ENCODE peak calls at places on chromosomes 13 and 19, in five cellular contexts. R is A549, K is H1, V is HepG2, W is K562. L is an unnamed sample.

GRCh38 chr13:23440821-23441608 is 7.5 kb upstream of the SACS start:
- DNase-seq in R (peak), K (no peak), V (no peak), W (no peak), L (peak)

GRCh38 chr19:14187586-14187985 is 18.4 kb downstream of the ADGRL1 start:
- DNase-seq in R (no peak), K (no peak), V (no peak), W (peak), L (no peak)

GRCh38 chr13:109315481-109315880 is 470.9 kb downstream of the IRS2 start:
- DNase-seq in R (no peak), K (no peak), V (no peak), W (no peak), L (no peak)

GRCh38 chr19:51258165-51258564 is 7.3 kb downstream of the SIGLECL1 start:
- DNase-seq in R (no peak), K (no peak), V (no peak), W (no peak), L (no peak)

GRCh38 chr13:64078480-64078936 is 2662.9 kb upstream of the PCDH20 start:
- DNase-seq in R (no peak), K (no peak), V (peak), W (no peak), L (no peak)

GRCh38 chr13:113926301-113926761 is 47.5 kb downstream of the C13orf46 start:
- DNase-seq in R (no peak), K (no peak), V (no peak), W (no peak), L (peak)

GRCh38 chr13:27139565-27139964 is 32.0 kb downstream of the USP12 start:
- DNase-seq in R (no peak), K (no peak), V (no peak), W (no peak), L (no peak)

GRCh38 chr13:76882431-76882830 is 3.8 kb downstream of the KCTD12 start:
- DNase-seq in R (no peak), K (no peak), V (no peak), W (no peak), L (no peak)

GRCh38 chr13:32165791-32166190 is 134.2 kb downstream of the FRY start:
- DNase-seq in R (no peak), K (no peak), V (no peak), W (no peak), L (no peak)

GRCh38 chr19:13938361-13939027 is at the start of gene PODNL1:
- DNase-seq in R (no peak), K (no peak), V (no peak), W (no peak), L (peak)

GRCh38 chr19:7625763-7626372 is 3.5 kb downstream of the XAB2 start:
- DNase-seq in R (no peak), K (no peak), V (no peak), W (no peak), L (no peak)

GRCh38 chr19:13260883-13261653 is 110.9 kb downstream of the IER2 start:
- DNase-seq in R (peak), K (no peak), V (no peak), W (peak), L (peak)

DNA sequence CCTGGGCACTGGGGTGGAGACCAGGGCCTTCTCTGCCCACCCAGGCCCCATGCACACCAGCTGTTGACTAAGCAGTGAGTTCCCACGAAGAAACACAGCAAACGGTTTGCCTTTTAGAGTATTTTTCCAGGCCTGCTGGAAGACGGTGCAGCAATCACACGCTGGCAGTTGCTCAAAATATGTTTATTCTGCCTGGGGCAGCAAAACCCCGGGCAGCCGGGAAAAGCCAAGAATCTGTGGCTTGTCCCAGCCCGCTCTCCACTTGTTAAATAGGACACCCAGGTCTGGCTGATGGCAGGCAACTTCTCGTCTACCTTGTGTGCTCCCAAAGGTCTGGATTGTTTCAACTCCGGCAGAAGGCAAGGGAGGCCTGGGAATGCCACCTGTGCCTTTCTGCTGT is 40.8 kb downstream of the GGACT start:
- DNase-seq in R (no peak), K (no peak), V (no peak), W (no peak), L (no peak)
- TF ChIP-seq MAFK in R (no peak), K (no peak), V (no peak), W (no peak), L (no peak)

GRCh38 chr19:17946965-17947784 is 14.4 kb downstream of the CCDC124 start:
- DNase-seq in R (peak), K (no peak), V (peak), W (no peak), L (no peak)

GRCh38 chr19:17943284-17944221 is 10.7 kb downstream of the CCDC124 start:
- DNase-seq in R (no peak), K (no peak), V (no peak), W (peak), L (no peak)

GRCh38 chr19:17942582-17943283 is 9.9 kb downstream of the CCDC124 start:
- DNase-seq in R (no peak), K (no peak), V (no peak), W (peak), L (no peak)

GRCh38 chr19:17942181-17942580 is 9.4 kb downstream of the CCDC124 start:
- DNase-seq in R (no peak), K (no peak), V (no peak), W (no peak), L (no peak)

GRCh38 chr19:17944301-17944700 is 11.5 kb downstream of the CCDC124 start:
- DNase-seq in R (no peak), K (no peak), V (no peak), W (no peak), L (peak)
- TF ChIP-seq MAFK in R (no peak), K (no peak), V (no peak), W (no peak), L (no peak)

DNA sequence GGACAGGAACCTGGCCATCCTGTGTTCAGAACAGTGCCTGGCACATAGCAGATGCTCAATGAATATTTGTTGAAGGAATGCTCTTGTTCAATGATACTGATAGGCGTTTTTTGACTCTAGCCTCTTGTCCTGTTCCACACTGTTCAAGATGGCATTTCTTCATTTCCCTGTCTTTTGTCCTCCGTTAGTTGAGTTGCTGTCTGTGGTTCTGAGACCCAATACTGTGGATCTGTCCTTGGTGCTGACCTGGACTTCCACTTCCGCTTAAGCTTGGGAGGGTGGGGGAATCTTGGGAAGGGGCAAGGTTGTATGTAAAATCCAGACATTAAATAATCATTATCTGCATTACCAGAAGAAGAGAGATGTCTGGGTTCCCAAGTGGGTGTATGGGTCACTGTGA is 8.3 kb upstream of the KCNN4 start:
- DNase-seq in R (peak), K (no peak), V (no peak), W (no peak), L (peak)
- TF ChIP-seq MAFK in R (no peak), K (no peak), V (no peak), W (no peak), L (no peak)

GRCh38 chr13:42492372-42492920 is 81.5 kb upstream of the TNFSF11 start:
- DNase-seq in R (no peak), K (no peak), V (no peak), W (no peak), L (no peak)

GRCh38 chr13:42497798-42498197 is 76.2 kb upstream of the TNFSF11 start:
- DNase-seq in R (no peak), K (no peak), V (no peak), W (no peak), L (peak)

GRCh38 chr13:42494157-42494556 is 79.8 kb upstream of the TNFSF11 start:
- DNase-seq in R (no peak), K (no peak), V (no peak), W (no peak), L (no peak)

GRCh38 chr13:42495751-42496150 is 78.2 kb upstream of the TNFSF11 start:
- DNase-seq in R (no peak), K (no peak), V (no peak), W (no peak), L (no peak)

GRCh38 chr13:42495256-42495655 is 78.7 kb upstream of the TNFSF11 start:
- DNase-seq in R (no peak), K (no peak), V (no peak), W (no peak), L (no peak)
- TF ChIP-seq MAFK in R (no peak), K (no peak), V (no peak), W (no peak), L (no peak)

GRCh38 chr19:49056101-49056901 is 1.2 kb downstream of the CGB7 start:
- DNase-seq in R (peak), K (no peak), V (peak), W (peak), L (peak)

GRCh38 chr19:49061000-49061399 is 3.5 kb upstream of the CGB7 start:
- DNase-seq in R (no peak), K (no peak), V (no peak), W (no peak), L (no peak)

GRCh38 chr19:49058592-49058991 is 1.0 kb upstream of the CGB7 start:
- DNase-seq in R (peak), K (no peak), V (no peak), W (peak), L (peak)

GRCh38 chr19:49059056-49059455 is 1.5 kb upstream of the CGB7 start:
- DNase-seq in R (no peak), K (no peak), V (no peak), W (no peak), L (no peak)

DNA sequence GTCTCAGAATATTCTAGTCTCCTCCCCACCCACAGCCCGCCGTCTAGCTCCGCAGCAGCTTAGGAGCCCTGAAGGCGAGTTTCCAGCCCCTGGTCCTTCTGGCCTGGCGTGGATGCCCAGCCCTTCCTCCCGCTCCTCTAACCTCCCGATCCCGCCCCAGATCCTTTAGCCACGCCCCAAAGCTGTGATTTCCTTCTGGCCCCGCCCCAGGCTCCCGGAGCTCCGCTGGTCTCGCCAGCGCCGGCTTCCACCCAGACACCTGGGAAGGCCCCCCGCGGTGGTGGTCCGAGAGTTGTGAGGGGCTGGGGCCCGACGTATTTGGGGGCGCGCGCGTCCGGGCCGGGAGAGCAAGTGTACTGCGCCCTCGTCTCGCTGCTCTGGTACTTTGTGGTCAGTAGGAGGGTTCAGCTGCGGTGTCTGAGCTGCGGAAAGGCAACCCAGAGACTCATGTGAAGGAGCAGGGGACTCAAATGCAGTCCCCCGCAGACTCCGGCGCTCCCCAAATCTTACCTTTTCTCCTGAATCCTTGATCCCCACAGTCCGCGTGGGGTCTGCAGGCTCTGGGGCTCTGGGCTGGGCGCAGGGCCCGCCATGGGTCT is at the start of gene CGB7:
- DNase-seq in R (peak), K (no peak), V (peak), W (peak), L (peak)
- TF ChIP-seq MAFK in R (no peak), K (no peak), V (no peak), W (no peak), L (no peak)

GRCh38 chr13:112696001-112696868 is 6.4 kb downstream of the ATP11A start:
- DNase-seq in R (no peak), K (no peak), V (no peak), W (no peak), L (no peak)

GRCh38 chr13:112699318-112699918 is 9.6 kb downstream of the ATP11A start:
- DNase-seq in R (no peak), K (no peak), V (peak), W (no peak), L (no peak)

GRCh38 chr13:112700291-112701060 is 10.6 kb downstream of the ATP11A start:
- DNase-seq in R (no peak), K (no peak), V (no peak), W (no peak), L (no peak)

GRCh38 chr13:112696869-112697465 is 7.1 kb downstream of the ATP11A start:
- DNase-seq in R (no peak), K (no peak), V (no peak), W (no peak), L (no peak)

DNA sequence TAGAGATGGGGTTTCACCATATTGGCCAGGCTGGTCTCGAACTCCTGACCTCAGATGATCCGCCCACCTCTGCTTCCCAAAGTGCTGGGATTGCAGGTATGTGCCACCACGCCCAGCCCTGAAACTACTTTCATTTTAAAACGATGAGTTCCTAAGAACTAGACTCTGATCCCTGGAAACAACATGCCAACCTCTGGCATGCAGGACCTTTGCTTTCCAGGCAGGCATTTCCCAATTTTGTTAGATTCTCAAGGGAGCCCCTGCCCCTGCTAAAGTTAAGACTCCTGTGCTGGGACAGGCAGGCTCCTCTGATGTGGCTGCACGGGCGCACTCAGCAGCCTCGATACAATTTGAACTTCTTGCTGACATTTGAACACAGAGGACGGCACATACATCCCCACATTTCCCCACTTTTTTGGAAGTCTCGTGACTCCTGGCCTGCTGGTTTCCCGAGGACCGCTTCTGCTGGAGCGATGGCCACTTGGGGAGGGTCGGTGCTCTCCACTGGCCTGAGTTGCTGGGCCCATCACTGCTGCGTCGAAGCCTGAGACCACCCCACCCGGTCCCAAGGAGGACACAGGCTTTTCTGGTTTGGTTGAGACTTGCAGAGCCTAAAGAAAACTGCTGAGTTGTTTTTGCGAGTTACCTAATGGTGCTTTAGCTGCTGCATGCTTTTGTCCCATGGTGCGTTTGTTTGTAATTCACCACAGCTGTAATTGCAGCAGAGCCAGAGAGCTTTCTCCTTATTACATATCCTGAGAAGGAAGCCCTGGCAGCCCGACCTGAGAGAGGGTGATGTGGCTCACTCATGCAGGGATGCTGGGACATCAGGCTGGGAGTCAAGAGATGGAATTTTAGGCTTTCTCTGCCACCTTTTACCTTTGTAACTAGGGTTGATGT is 8.2 kb downstream of the ATP11A start:
- DNase-seq in R (no peak), K (no peak), V (peak), W (no peak), L (peak)
- TF ChIP-seq MAFK in R (no peak), K (no peak), V (no peak), W (no peak), L (no peak)

DNA sequence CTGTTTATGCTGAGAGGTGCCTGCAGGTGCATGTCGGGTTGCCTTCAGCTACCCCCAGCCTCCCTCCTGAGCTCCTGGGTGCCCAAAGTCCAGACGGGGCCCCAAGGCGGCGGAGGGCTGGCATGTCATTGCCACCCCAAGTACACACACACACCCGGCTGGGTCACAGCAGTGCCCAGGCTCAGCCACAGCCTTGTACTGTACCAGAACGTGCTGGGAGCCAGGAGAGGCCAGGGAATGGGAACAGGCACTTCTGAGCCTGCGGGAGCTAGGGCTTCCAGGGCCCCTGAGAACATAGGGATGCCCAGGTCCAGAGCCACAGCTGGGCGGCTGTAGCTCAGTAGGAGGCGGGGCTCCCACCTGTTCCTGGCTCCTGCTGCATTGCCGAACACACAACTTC is 51.0 kb upstream of the MAB21L1 start:
- DNase-seq in R (no peak), K (no peak), V (no peak), W (no peak), L (no peak)
- TF ChIP-seq MAFK in R (no peak), K (no peak), V (no peak), W (no peak), L (no peak)

GRCh38 chr13:98447881-98448641 is 128.8 kb downstream of the STK24 start:
- DNase-seq in R (peak), K (no peak), V (no peak), W (no peak), L (no peak)
- TF ChIP-seq MAFK in R (no peak), K (no peak), V (no peak), W (no peak), L (no peak)

GRCh38 chr13:44921931-44922758 is 67.1 kb downstream of the NUFIP1 start:
- DNase-seq in R (peak), K (no peak), V (peak), W (no peak), L (peak)
- TF ChIP-seq MAFK in R (peak), K (no peak), V (no peak), W (no peak), L (no peak)

L was measured in IMR-90.